ENCODE peak calls at places on chromosomes 13 and 19, in six cellular contexts. K is gastrocnemius medialis, S is tibial nerve, Z is A549, I is body of pancreas, Q is breast epithelium. A is an unnamed sample.

GRCh38 chr19:57802269-57802668 is 12.4 kb downstream of the ZNF552 start:
- DNase-seq in K (no peak), S (no peak), Z (no peak), I (no peak), Q (no peak), A (no peak)

GRCh38 chr13:109595466-109595865 is 190.9 kb downstream of the IRS2 start:
- DNase-seq in K (no peak), S (no peak), Z (no peak), I (no peak), Q (no peak), A (no peak)

GRCh38 chr13:46686171-46686570 is 110.8 kb downstream of the ESD start:
- DNase-seq in K (no peak), S (no peak), Z (no peak), I (no peak), Q (no peak), A (no peak)

GRCh38 chr19:38204096-38204495 is 19.9 kb downstream of the DPF1 start:
- DNase-seq in K (no peak), S (no peak), Z (no peak), I (no peak), Q (no peak), A (no peak)

GRCh38 chr13:110625771-110626321 is 10.5 kb downstream of the NAXD start:
- DNase-seq in K (no peak), S (no peak), Z (no peak), I (no peak), Q (no peak), A (no peak)

GRCh38 chr13:72495681-72496080 is 231.7 kb downstream of the MZT1 start:
- DNase-seq in K (no peak), S (no peak), Z (no peak), I (no peak), Q (no peak), A (no peak)

GRCh38 chr13:50589651-50590054 is 253.8 kb downstream of the DLEU7 start:
- DNase-seq in K (no peak), S (no peak), Z (no peak), I (no peak), Q (no peak), A (no peak)

GRCh38 chr19:38319421-38320258 is at the start of gene KCNK6:
- DNase-seq in K (no peak), S (peak; percentile 22), Z (peak; percentile 66), I (peak; percentile 62), Q (peak; percentile 44), A (peak; percentile 54)

GRCh38 chr19:855566-856120 is 3.5 kb downstream of the ELANE start:
- DNase-seq in K (no peak), S (no peak), Z (no peak), I (no peak), Q (no peak), A (no peak)

GRCh38 chr13:59638404-59638803 is 525.3 kb downstream of the DIAPH3 start:
- DNase-seq in K (no peak), S (no peak), Z (no peak), I (no peak), Q (no peak), A (no peak)

GRCh38 chr19:14030997-14031718 is 404 bp upstream of the IL27RA start:
- DNase-seq in K (no peak), S (no peak), Z (no peak), I (no peak), Q (no peak), A (no peak)

GRCh38 chr19:609001-609340 is 19.3 kb downstream of the HCN2 start:
- DNase-seq in K (no peak), S (peak; percentile 17), Z (no peak), I (no peak), Q (no peak), A (no peak)

GRCh38 chr13:23673354-23673753 is 103.1 kb downstream of the TNFRSF19 start:
- DNase-seq in K (peak; percentile 39), S (no peak), Z (no peak), I (no peak), Q (no peak), A (no peak)

GRCh38 chr19:4559569-4559968 is at the start of gene SEMA6B:
- DNase-seq in K (no peak), S (peak; percentile 37), Z (no peak), I (no peak), Q (no peak), A (no peak)

GRCh38 chr13:98675837-98676236 is 76.6 kb downstream of the SLC15A1 start:
- DNase-seq in K (no peak), S (no peak), Z (no peak), I (no peak), Q (no peak), A (no peak)

GRCh38 chr19:49716154-49716553 is 25.2 kb downstream of the CPT1C start:
- DNase-seq in K (no peak), S (no peak), Z (no peak), I (no peak), Q (no peak), A (no peak)

GRCh38 chr19:932647-933552 is 7.1 kb downstream of the ARID3A start:
- DNase-seq in K (peak; percentile 44), S (peak; percentile 64), Z (no peak), I (no peak), Q (no peak), A (no peak)

GRCh38 chr13:45207319-45207718 is 6.5 kb upstream of the KCTD4 start:
- DNase-seq in K (no peak), S (no peak), Z (no peak), I (no peak), Q (no peak), A (no peak)

GRCh38 chr13:79741006-79741405 is 260.1 kb downstream of the NDFIP2 start:
- DNase-seq in K (no peak), S (no peak), Z (no peak), I (no peak), Q (no peak), A (peak; percentile 16)

GRCh38 chr19:39135701-39136100 is 10.1 kb downstream of the PAK4 start:
- DNase-seq in K (no peak), S (no peak), Z (no peak), I (no peak), Q (no peak), A (no peak)

GRCh38 chr13:32476021-32476731 is 48.2 kb upstream of the N4BP2L1 start:
- DNase-seq in K (no peak), S (no peak), Z (no peak), I (no peak), Q (no peak), A (no peak)

GRCh38 chr13:38309397-38309796 is 40.3 kb upstream of the UFM1 start:
- DNase-seq in K (no peak), S (no peak), Z (no peak), I (no peak), Q (no peak), A (no peak)

GRCh38 chr13:46665630-46666482 is 112.9 kb downstream of the LRCH1 start:
- DNase-seq in K (no peak), S (no peak), Z (peak; percentile 14), I (no peak), Q (no peak), A (no peak)

GRCh38 chr13:19864018-19864338 is 529 bp upstream of the ZMYM5 start:
- DNase-seq in K (peak; percentile 52), S (no peak), Z (no peak), I (peak; percentile 68), Q (no peak), A (peak; percentile 67)

GRCh38 chr13:27125357-27126282 is 46.0 kb downstream of the USP12 start:
- DNase-seq in K (no peak), S (no peak), Z (no peak), I (no peak), Q (no peak), A (peak; percentile 49)

GRCh38 chr13:24680258-24680920 is at the start of gene ATP12A:
- DNase-seq in K (no peak), S (no peak), Z (no peak), I (peak; percentile 31), Q (no peak), A (peak; percentile 35)

GRCh38 chr19:54955356-54955755 is 8.0 kb upstream of the NLRP7 start:
- DNase-seq in K (no peak), S (no peak), Z (no peak), I (no peak), Q (no peak), A (no peak)

GRCh38 chr19:51108066-51108804 is at the start of gene CTU1:
- DNase-seq in K (peak; percentile 99), S (peak; percentile 97), Z (peak; percentile 98), I (peak; percentile 98), Q (peak; percentile 99), A (peak; percentile 100)
- TF ChIP-seq POLR2A in K (peak; percentile 34), S (peak; percentile 41), Z (peak; percentile 81), I (no peak), Q (peak; percentile 31), A (peak; percentile 14)

DNA sequence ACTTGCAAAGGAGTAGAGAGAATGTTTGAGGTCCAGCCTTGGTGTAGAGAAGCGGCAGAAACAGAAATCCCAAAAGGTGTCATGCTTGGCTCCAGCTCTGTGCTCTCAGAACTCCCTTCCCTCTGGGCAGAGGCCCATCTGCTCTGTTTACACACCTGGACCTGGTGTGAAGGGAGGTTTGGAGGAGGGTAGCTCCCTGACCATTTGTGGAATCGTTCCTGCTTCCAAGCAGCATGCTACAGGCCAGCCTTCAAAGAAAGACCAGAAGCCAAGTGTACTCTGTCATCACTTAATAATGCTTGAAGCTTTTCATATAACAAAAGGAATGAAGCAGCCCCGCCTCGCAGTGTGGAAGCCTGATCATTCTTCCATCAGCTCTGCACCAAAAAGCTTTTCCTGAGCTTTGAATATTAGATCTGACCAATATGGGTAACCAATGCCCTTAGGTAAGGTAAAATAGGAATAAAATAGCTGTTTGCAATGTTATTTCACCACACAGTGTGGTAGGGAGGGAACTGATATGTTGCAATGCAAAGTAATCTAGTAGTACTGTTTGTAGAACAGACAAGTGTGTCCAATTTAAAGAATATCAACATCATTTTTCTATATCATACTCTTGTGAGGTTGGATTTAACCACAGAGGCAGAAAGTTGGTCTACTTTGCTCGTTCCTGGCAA is 63.3 kb downstream of the ZIC5 start:
- DNase-seq in K (no peak), S (no peak), Z (no peak), I (peak; percentile 74), Q (no peak), A (no peak)
- H3K4me3 ChIP-seq in K (no peak overlapping the region), S (no peak overlapping the region), Z (no peak overlapping the region), I (no peak overlapping the region), Q (no peak overlapping the region), A (no peak overlapping the region)

DNA sequence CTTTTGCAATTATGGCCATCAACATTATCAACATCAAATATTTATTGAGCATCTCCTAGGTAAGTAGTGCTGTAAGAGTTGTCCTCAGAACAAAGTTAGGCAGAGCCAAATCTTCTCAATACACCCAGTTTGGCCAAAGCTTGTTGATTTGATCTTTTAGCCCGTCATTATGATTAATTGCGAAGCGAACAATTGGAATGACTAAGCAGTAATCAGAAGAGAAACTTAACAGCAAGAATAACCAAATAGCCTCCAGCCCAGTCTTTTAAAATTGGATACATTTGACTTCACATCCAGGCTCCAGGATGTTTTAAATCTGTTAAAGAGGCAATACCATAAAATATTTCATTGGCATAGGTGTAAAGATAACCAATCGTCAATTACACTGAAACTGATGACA is 1156.0 kb downstream of the OLFM4 start:
- DNase-seq in K (no peak), S (no peak), Z (no peak), I (no peak), Q (no peak), A (no peak)
- TF ChIP-seq POLR2A in K (no peak), S (no peak), Z (no peak), I (no peak), Q (no peak), A (no peak)

GRCh38 chr19:45218426-45218825 is 26.8 kb downstream of the EXOC3L2 start:
- DNase-seq in K (no peak), S (no peak), Z (no peak), I (no peak), Q (no peak), A (no peak)
- H3K4me3 ChIP-seq in K (no peak overlapping the region), S (no peak overlapping the region), Z (no peak overlapping the region), I (no peak overlapping the region), Q (no peak overlapping the region), A (no peak overlapping the region)

A was measured in testis.